ENCODE peak calls at places on chromosomes 13 and 19, in four cellular contexts. I is cardiac muscle cell, J is breast epithelium, A is Peyer's patch. H is an unnamed sample.

GRCh38 chr19:14090509-14091085 is at the start of gene SAMD1:
- DNase-seq in I (peak), A (peak), J (peak), H (peak)

GRCh38 chr13:95641961-95642621 is 2.4 kb downstream of the DZIP1 start:
- DNase-seq in J (no peak), A (peak), I (peak), H (peak)

GRCh38 chr13:25771208-25771607 is 280.6 kb downstream of the SHISA2 start:
- DNase-seq in J (no peak), I (no peak), A (no peak), H (no peak)

GRCh38 chr19:51690359-51691121 is 2.6 kb upstream of the SPACA6 start:
- DNase-seq in J (peak), I (peak), A (peak), H (peak)

GRCh38 chr19:21587549-21587948 is 82.1 kb downstream of the ZNF429 start:
- DNase-seq in A (no peak), I (no peak), J (no peak), H (no peak)

GRCh38 chr13:73411067-73411809 is 352.4 kb downstream of the KLF5 start:
- DNase-seq in A (no peak), J (no peak), I (no peak), H (no peak)

GRCh38 chr19:40358773-40359172 is 10.3 kb downstream of the PLD3 start:
- DNase-seq in A (peak), J (no peak), I (no peak), H (no peak)

GRCh38 chr19:17855333-17856152 is 4.2 kb upstream of the RPL18A start:
- DNase-seq in J (peak), I (peak), A (peak), H (peak)

GRCh38 chr19:611506-611869 is 21.8 kb downstream of the HCN2 start:
- DNase-seq in I (peak), J (no peak), A (no peak), H (no peak)

GRCh38 chr13:112056284-112056727 is 10.6 kb upstream of the SOX1 start:
- DNase-seq in A (no peak), J (no peak), I (no peak), H (no peak)

GRCh38 chr19:2758601-2759313 is 18.9 kb upstream of the SLC39A3 start:
- DNase-seq in I (no peak), A (no peak), J (no peak), H (no peak)
- H3K27ac ChIP-seq in I (no peak), A (no peak), J (no peak), H (no peak)

GRCh38 chr19:2483084-2483483 is 7.2 kb downstream of the GADD45B start:
- DNase-seq in J (no peak), I (no peak), A (no peak), H (no peak)
- H3K27ac ChIP-seq in J (no peak), I (no peak), A (no peak), H (no peak)

GRCh38 chr19:45322744-45323281 is at the start of gene CKM:
- DNase-seq in I (no peak), A (no peak), J (no peak), H (no peak)
- H3K27ac ChIP-seq in I (peak), A (no peak), J (no peak), H (no peak)

DNA sequence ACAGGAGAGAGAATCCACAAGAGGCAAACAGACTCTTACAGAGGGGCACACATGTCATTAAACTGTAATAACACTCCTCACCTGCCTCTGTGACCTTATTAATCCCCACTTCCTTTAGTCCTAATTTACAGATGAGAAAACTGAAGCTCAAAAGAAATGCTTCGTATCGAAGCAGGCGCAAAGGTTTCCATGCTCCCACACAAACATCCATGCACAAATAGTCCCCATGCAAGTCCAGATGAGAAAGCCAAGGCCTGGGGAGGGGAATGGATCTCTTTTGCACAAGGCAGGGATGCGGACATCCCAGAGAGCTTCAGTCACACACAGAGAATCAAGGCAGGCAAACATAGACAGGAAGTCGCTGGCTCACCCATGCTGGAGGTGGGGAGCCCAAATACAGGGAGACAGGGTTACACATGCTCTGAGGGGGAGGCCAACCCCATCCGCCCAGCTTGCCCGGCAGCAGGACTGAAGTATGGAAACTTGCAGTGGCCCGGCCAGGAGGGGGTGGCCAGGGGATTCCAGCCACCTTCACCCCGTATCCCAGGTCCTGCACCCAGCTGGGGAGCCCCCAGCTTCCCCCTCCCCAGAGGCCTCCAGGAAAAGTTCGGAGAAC is 468 bp downstream of the S1PR5 start:
- DNase-seq in I (no peak), J (no peak), A (no peak), H (no peak)
- H3K27ac ChIP-seq in I (no peak), J (peak), A (peak), H (no peak)

GRCh38 chr13:31894931-31895330 is 136.6 kb upstream of the FRY start:
- DNase-seq in I (no peak), J (no peak), A (no peak), H (no peak)
- H3K27ac ChIP-seq in I (no peak), J (no peak), A (no peak), H (no peak)

DNA sequence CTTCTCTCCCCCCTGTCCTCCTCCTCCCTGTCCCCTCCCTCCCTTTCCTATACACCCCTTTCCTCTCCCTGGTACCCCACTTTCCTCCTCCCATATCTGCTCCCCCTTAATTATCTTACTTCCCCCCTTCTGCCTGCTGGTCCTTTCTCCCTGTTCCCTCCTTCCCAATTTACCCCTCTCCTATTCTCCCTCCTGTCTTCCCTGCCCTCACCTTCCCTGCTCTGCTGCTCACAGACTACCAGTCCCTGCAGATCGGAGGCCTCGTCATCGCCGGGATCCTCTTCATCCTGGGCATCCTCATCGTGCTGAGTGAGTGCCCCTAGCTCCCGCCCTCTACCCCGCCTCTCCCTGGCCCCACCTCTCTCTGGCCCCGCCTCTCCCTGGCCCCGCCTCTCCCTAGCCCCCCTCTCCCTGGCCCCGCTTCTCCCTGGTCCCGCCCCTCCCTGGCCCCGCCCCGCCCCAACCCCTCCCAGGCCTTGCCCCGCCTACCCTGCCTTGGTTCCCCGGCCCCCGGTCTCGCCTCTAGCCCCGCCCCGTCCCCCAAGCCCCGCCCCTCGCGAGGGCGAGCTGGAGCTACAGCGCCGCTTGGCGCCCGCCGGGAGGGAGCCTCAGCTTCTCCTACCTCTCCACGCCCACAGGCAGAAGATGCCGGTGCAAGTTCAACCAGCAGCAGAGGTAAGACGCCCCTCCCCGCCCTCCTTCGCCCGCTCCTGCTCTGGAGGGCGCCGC is 2.0 kb upstream of the FXYD7 start:
- DNase-seq in A (peak), J (peak), I (peak), H (peak)
- H3K27ac ChIP-seq in A (peak), J (peak), I (no peak), H (peak)

DNA sequence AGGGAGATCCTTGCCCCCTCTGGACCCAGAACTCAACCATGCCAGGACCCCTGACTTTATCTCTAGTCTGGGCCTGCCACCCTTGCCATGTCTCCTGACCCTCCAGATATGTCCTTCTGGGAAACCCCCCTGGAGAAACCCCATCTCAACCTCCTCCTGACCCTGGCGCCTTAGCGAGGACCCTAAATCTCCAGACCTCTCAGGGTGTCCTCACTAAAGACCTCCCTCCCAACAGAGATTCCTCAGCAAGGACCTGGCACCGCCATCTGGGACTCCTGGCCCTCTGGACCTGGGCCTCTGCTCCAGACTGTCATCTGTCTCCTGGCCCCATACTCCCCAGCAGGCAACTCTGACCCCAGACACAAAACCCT is 1.3 kb downstream of the KCNK6 start:
- DNase-seq in A (no peak), J (no peak), I (no peak), H (no peak)
- H3K27ac ChIP-seq in A (peak), J (peak), I (no peak), H (peak)

GRCh38 chr13:38687246-38688229 is 661 bp downstream of the FREM2 start:
- DNase-seq in J (no peak), A (no peak), I (peak), H (no peak)
- H3K27ac ChIP-seq in J (no peak), A (no peak), I (peak), H (no peak)

DNA sequence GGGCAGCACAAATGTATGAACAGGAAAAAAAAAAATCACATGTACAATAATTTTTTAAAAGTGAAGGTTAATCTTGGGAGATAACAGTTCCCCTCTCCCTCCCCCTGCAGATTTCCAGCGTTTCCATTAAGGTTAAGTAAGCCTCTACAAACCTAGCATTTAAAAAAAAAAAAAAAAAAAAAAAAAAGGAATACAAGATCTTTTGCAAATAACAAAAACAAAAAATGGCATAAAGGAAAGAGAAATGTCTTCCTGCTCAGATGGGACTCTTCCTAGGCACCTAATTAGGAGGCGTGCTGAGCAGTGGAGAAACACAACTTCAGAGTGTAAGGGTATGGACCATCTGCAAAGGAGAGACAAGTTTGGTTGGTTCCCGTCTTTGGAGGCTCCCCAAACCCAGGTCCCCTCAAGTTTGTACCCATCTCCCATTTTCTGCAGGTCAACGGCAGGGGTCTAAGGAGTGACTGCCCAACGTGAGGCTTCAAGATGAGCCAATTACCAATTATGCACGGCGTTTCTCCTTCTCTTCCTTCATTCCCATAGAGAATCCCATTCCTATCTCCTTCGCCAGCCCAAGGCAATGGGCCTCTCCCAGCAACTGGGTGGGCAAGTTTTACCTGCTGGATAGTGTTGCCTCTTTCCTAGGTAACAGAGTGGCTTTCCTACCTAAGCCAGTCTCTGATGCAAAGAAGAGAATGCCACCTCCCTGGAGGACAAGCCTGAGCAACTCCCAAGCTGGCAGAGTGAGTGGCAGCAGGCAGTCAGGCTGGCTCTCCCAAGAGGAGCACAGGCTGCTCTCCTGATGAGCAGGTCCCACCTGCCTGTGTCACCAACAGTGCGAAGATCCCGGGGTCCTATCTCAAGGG is 5.1 kb upstream of the ECH1 start:
- DNase-seq in I (no peak), J (peak), A (no peak), H (no peak)
- H3K27ac ChIP-seq in I (peak), J (peak), A (no peak), H (no peak)

H was measured in uterus.